ENCODE peak calls at places on chromosomes 13 and 19, in eight cellular contexts. I, A, S, D, W, O, H and B are unnamed samples.
A peak's percentile ranks its signal among the peaks of the same experiment; 100 is the strongest.

GRCh38 chr19:49491030-49491803 is 3.8 kb downstream of the RPL13A start:
- DNase-seq in I (no peak), A (no peak), S (no peak), D (no peak), W (no peak), O (no peak), H (no peak), B (no peak)

GRCh38 chr19:47723573-47723923 is 10.3 kb downstream of the EHD2 start:
- DNase-seq in I (peak; percentile 87), A (no peak), S (peak; percentile 92), D (no peak), W (peak; percentile 86), O (no peak), H (peak; percentile 44), B (peak; percentile 74)

GRCh38 chr13:113485545-113485944 is 5.0 kb downstream of the DCUN1D2 start:
- DNase-seq in I (no peak), A (no peak), S (no peak), D (no peak), W (no peak), O (no peak), H (no peak), B (no peak)

GRCh38 chr19:33473644-33474305 is 47.8 kb downstream of the PEPD start:
- DNase-seq in I (peak; percentile 21), A (no peak), S (peak; percentile 41), D (no peak), W (peak; percentile 70), O (no peak), H (no peak), B (no peak)

GRCh38 chr13:33512880-33513554 is 227.5 kb upstream of the STARD13 start:
- DNase-seq in I (no peak), A (no peak), S (no peak), D (no peak), W (peak; percentile 53), O (no peak), H (peak; percentile 5), B (no peak)

GRCh38 chr19:34320277-34320676 is 44.7 kb upstream of the GPI start:
- DNase-seq in I (no peak), A (no peak), S (no peak), D (no peak), W (no peak), O (no peak), H (no peak), B (no peak)

GRCh38 chr19:53910170-53910518 is 1.1 kb downstream of the CACNG7 start:
- DNase-seq in I (no peak), A (peak; percentile 23), S (no peak), D (peak; percentile 71), W (no peak), O (no peak), H (no peak), B (no peak)

GRCh38 chr13:29369060-29369743 is 226.3 kb downstream of the SLC7A1 start:
- DNase-seq in I (peak; percentile 46), A (no peak), S (no peak), D (no peak), W (peak; percentile 37), O (no peak), H (peak; percentile 28), B (peak; percentile 62)

GRCh38 chr13:110445722-110446569 is 115.6 kb downstream of the RAB20 start:
- DNase-seq in I (no peak), A (no peak), S (peak; percentile 65), D (no peak), W (no peak), O (no peak), H (no peak), B (no peak)

GRCh38 chr19:11203194-11204075 is 6.1 kb upstream of the KANK2 start:
- DNase-seq in I (no peak), A (peak; percentile 84), S (peak; percentile 96), D (peak; percentile 81), W (peak; percentile 93), O (no peak), H (no peak), B (no peak)

GRCh38 chr13:97212540-97213146 is 9.5 kb upstream of the MBNL2 start:
- DNase-seq in I (no peak), A (no peak), S (no peak), D (peak; percentile 12), W (peak; percentile 49), O (no peak), H (no peak), B (no peak)

GRCh38 chr13:21745307-21745706 is 74.4 kb downstream of the FGF9 start:
- DNase-seq in I (no peak), A (no peak), S (no peak), D (no peak), W (no peak), O (no peak), H (no peak), B (no peak)